ENCODE peak calls at places on chromosomes 3 and 15, in seven cellular contexts. One of them, this sample, is unnamed.

GRCh38 chr3:147977001-147977400 is 567.8 kb downstream of the ZIC1 start:
- DNase-seq in tibial nerve: no peak
- DNase-seq in vagina: no peak
- DNase-seq in ovary: no peak
- DNase-seq in right lobe of liver: no peak
- DNase-seq in body of pancreas: no peak
- DNase-seq in adrenal gland: no peak
- DNase-seq in this sample: no peak

GRCh38 chr3:96900600-96900999 is 86.2 kb downstream of the EPHA6 start:
- DNase-seq in tibial nerve: no peak
- DNase-seq in adrenal gland: no peak
- DNase-seq in ovary: no peak
- DNase-seq in body of pancreas: no peak
- DNase-seq in vagina: no peak
- DNase-seq in right lobe of liver: no peak
- DNase-seq in this sample: no peak

GRCh38 chr15:97976766-97977503 is 16.4 kb downstream of the ARRDC4 start:
- DNase-seq in body of pancreas: no peak
- DNase-seq in adrenal gland: no peak
- DNase-seq in tibial nerve: no peak
- DNase-seq in ovary: no peak
- DNase-seq in vagina: no peak
- DNase-seq in right lobe of liver: no peak
- DNase-seq in this sample: no peak

GRCh38 chr15:41169784-41170183 is 53.7 kb upstream of the INO80 start:
- DNase-seq in adrenal gland: peak; percentile 21
- DNase-seq in vagina: no peak
- DNase-seq in right lobe of liver: no peak
- DNase-seq in tibial nerve: no peak
- DNase-seq in ovary: no peak
- DNase-seq in body of pancreas: no peak
- DNase-seq in this sample: no peak

GRCh38 chr15:60843482-60843881 is 364.5 kb upstream of the ICE2 start:
- DNase-seq in body of pancreas: no peak
- DNase-seq in right lobe of liver: no peak
- DNase-seq in adrenal gland: peak; percentile 66
- DNase-seq in vagina: no peak
- DNase-seq in tibial nerve: no peak
- DNase-seq in ovary: no peak
- DNase-seq in this sample: no peak

GRCh38 chr3:184785856-184786255 is 26.1 kb upstream of the VPS8 start:
- DNase-seq in ovary: no peak
- DNase-seq in tibial nerve: no peak
- DNase-seq in body of pancreas: no peak
- DNase-seq in vagina: no peak
- DNase-seq in adrenal gland: no peak
- DNase-seq in right lobe of liver: no peak
- DNase-seq in this sample: no peak

GRCh38 chr3:137962251-137962650 is 47.7 kb upstream of the CLDN18 start:
- DNase-seq in vagina: no peak
- DNase-seq in ovary: no peak
- DNase-seq in right lobe of liver: no peak
- DNase-seq in adrenal gland: no peak
- DNase-seq in tibial nerve: no peak
- DNase-seq in body of pancreas: no peak
- DNase-seq in this sample: no peak

GRCh38 chr3:175208316-175208715 is 349.2 kb downstream of the NAALADL2 start:
- DNase-seq in ovary: no peak
- DNase-seq in right lobe of liver: no peak
- DNase-seq in vagina: no peak
- DNase-seq in adrenal gland: no peak
- DNase-seq in tibial nerve: no peak
- DNase-seq in body of pancreas: no peak
- DNase-seq in this sample: no peak

GRCh38 chr3:188160751-188161150 is 6.8 kb downstream of the LPP start:
- DNase-seq in tibial nerve: no peak
- DNase-seq in body of pancreas: no peak
- DNase-seq in ovary: no peak
- DNase-seq in right lobe of liver: no peak
- DNase-seq in adrenal gland: no peak
- DNase-seq in vagina: no peak
- DNase-seq in this sample: no peak

GRCh38 chr15:96331141-96331941 is 841 bp downstream of the NR2F2 start:
- DNase-seq in vagina: no peak
- DNase-seq in adrenal gland: no peak
- DNase-seq in body of pancreas: peak; percentile 46
- DNase-seq in right lobe of liver: peak; percentile 59
- DNase-seq in tibial nerve: peak; percentile 5
- DNase-seq in ovary: peak; percentile 56
- DNase-seq in this sample: no peak

GRCh38 chr3:105827959-105828358 is 40.9 kb downstream of the CBLB start:
- DNase-seq in tibial nerve: no peak
- DNase-seq in body of pancreas: no peak
- DNase-seq in vagina: no peak
- DNase-seq in right lobe of liver: no peak
- DNase-seq in ovary: peak; percentile 42
- DNase-seq in adrenal gland: peak; percentile 74
- DNase-seq in this sample: no peak

GRCh38 chr3:11764931-11765363 is 81.7 kb downstream of the TAMM41 start:
- DNase-seq in vagina: no peak
- DNase-seq in right lobe of liver: no peak
- DNase-seq in body of pancreas: no peak
- DNase-seq in adrenal gland: no peak
- DNase-seq in tibial nerve: no peak
- DNase-seq in ovary: no peak
- DNase-seq in this sample: no peak

GRCh38 chr3:128549283-128550112 is 56.5 kb upstream of the GATA2 start:
- DNase-seq in tibial nerve: no peak
- DNase-seq in body of pancreas: no peak
- DNase-seq in vagina: no peak
- DNase-seq in adrenal gland: peak; percentile 62
- DNase-seq in right lobe of liver: peak; percentile 60
- DNase-seq in ovary: peak; percentile 60
- DNase-seq in this sample: peak; percentile 29

GRCh38 chr3:127746400-127747057 is 73.8 kb downstream of the ABTB1 start:
- DNase-seq in adrenal gland: no peak
- DNase-seq in tibial nerve: no peak
- DNase-seq in right lobe of liver: no peak
- DNase-seq in vagina: no peak
- DNase-seq in body of pancreas: no peak
- DNase-seq in ovary: no peak
- DNase-seq in this sample: no peak

GRCh38 chr3:50503504-50503903 is at the start of gene CACNA2D2:
- DNase-seq in vagina: no peak
- DNase-seq in adrenal gland: peak; percentile 27
- DNase-seq in ovary: peak; percentile 87
- DNase-seq in tibial nerve: peak; percentile 11
- DNase-seq in right lobe of liver: peak; percentile 61
- DNase-seq in body of pancreas: peak; percentile 81
- DNase-seq in this sample: peak; percentile 82
- TF ChIP-seq POLR2A in vagina: no peak
- TF ChIP-seq POLR2A in adrenal gland: no peak
- TF ChIP-seq POLR2A in ovary: peak; percentile 23
- TF ChIP-seq POLR2A in tibial nerve: no peak
- TF ChIP-seq POLR2A in right lobe of liver: peak; percentile 29
- TF ChIP-seq POLR2A in body of pancreas: peak; percentile 56
- TF ChIP-seq POLR2A in this sample: no peak

GRCh38 chr15:100264994-100265640 is 76.7 kb downstream of the ADAMTS17 start:
- DNase-seq in adrenal gland: no peak
- DNase-seq in vagina: peak; percentile 80
- DNase-seq in body of pancreas: peak; percentile 78
- DNase-seq in tibial nerve: no peak
- DNase-seq in ovary: no peak
- DNase-seq in right lobe of liver: no peak
- DNase-seq in this sample: peak; percentile 18

GRCh38 chr15:100265641-100266035 is 76.1 kb downstream of the ADAMTS17 start:
- DNase-seq in tibial nerve: no peak
- DNase-seq in ovary: no peak
- DNase-seq in right lobe of liver: no peak
- DNase-seq in body of pancreas: no peak
- DNase-seq in vagina: no peak
- DNase-seq in adrenal gland: no peak
- DNase-seq in this sample: no peak

GRCh38 chr15:100266166-100266565 is 75.6 kb downstream of the ADAMTS17 start:
- DNase-seq in vagina: peak; percentile 65
- DNase-seq in tibial nerve: no peak
- DNase-seq in ovary: no peak
- DNase-seq in body of pancreas: no peak
- DNase-seq in adrenal gland: no peak
- DNase-seq in right lobe of liver: no peak
- DNase-seq in this sample: peak; percentile 11

GRCh38 chr15:100263031-100263430 is 78.7 kb downstream of the ADAMTS17 start:
- DNase-seq in adrenal gland: no peak
- DNase-seq in vagina: peak; percentile 32
- DNase-seq in right lobe of liver: no peak
- DNase-seq in tibial nerve: no peak
- DNase-seq in body of pancreas: no peak
- DNase-seq in ovary: no peak
- DNase-seq in this sample: peak; percentile 7

GRCh38 chr15:100263721-100264455 is 77.9 kb downstream of the ADAMTS17 start:
- DNase-seq in ovary: no peak
- DNase-seq in tibial nerve: no peak
- DNase-seq in vagina: peak; percentile 37
- DNase-seq in body of pancreas: no peak
- DNase-seq in adrenal gland: no peak
- DNase-seq in right lobe of liver: no peak
- DNase-seq in this sample: peak; percentile 17
- H3K9me3 ChIP-seq in ovary: no peaks in the 10 kb centered on the region
- H3K9me3 ChIP-seq in tibial nerve: no peaks in the 10 kb centered on the region
- H3K9me3 ChIP-seq in vagina: no peaks in the 10 kb centered on the region
- H3K9me3 ChIP-seq in body of pancreas: no peaks in the 10 kb centered on the region
- H3K9me3 ChIP-seq in adrenal gland: no peaks in the 10 kb centered on the region
- H3K9me3 ChIP-seq in right lobe of liver: no peaks in the 10 kb centered on the region
- H3K9me3 ChIP-seq in this sample: no peaks in the 10 kb centered on the region

GRCh38 chr3:126498936-126499335 is 18.6 kb downstream of the UROC1 start:
- DNase-seq in adrenal gland: no peak
- DNase-seq in tibial nerve: no peak
- DNase-seq in right lobe of liver: peak; percentile 33
- DNase-seq in ovary: no peak
- DNase-seq in vagina: no peak
- DNase-seq in body of pancreas: no peak
- DNase-seq in this sample: no peak
- TF ChIP-seq CTCF in adrenal gland: no peak
- TF ChIP-seq CTCF in tibial nerve: no peak
- TF ChIP-seq CTCF in right lobe of liver: no peak
- TF ChIP-seq CTCF in ovary: no peak
- TF ChIP-seq CTCF in vagina: no peak
- TF ChIP-seq CTCF in body of pancreas: no peak
- TF ChIP-seq CTCF in this sample: no peak

DNA sequence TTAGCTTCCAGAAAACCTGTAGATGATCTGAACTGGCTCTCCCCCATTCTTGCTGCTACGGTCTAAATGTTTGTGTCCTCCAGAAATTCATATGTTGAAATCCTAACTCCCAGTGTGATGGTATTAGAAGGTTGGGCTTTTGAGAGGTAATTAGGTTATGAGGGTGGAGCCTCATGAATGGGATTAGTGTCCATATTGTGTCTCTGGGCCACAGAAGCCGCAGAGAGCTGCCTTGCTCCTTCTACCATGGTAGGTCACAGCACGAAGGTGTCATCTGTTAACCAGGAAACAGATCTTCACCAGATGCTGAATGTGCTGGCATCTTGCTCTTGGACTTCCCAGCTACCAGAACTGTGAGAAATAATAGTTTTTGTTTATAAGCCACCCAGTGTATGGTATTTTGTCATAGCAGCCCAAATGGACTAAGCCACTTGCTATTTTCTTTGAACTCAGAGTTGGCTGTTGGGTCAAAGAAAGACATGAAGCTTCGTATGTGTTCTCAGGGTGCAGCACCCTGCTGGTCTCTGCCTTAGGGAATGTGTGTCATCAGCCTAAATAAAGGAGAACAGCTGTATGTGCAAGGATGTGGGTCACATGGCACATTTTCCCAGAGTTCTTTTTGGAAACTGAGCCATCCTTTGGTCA is 317.5 kb upstream of the SLCO3A1 start:
- DNase-seq in ovary: no peak
- DNase-seq in right lobe of liver: no peak
- DNase-seq in vagina: peak; percentile 52
- DNase-seq in body of pancreas: no peak
- DNase-seq in tibial nerve: no peak
- DNase-seq in adrenal gland: no peak
- DNase-seq in this sample: no peak
- TF ChIP-seq POLR2A in ovary: no peak
- TF ChIP-seq POLR2A in right lobe of liver: no peak
- TF ChIP-seq POLR2A in vagina: no peak
- TF ChIP-seq POLR2A in body of pancreas: no peak
- TF ChIP-seq POLR2A in tibial nerve: no peak
- TF ChIP-seq POLR2A in adrenal gland: no peak
- TF ChIP-seq POLR2A in this sample: no peak

GRCh38 chr3:26347150-26347549 is 275.4 kb upstream of the LRRC3B start:
- DNase-seq in adrenal gland: no peak
- DNase-seq in ovary: no peak
- DNase-seq in right lobe of liver: no peak
- DNase-seq in tibial nerve: no peak
- DNase-seq in vagina: no peak
- DNase-seq in body of pancreas: no peak
- DNase-seq in this sample: no peak

GRCh38 chr3:26346497-26346896 is 276.1 kb upstream of the LRRC3B start:
- DNase-seq in tibial nerve: no peak
- DNase-seq in adrenal gland: no peak
- DNase-seq in ovary: no peak
- DNase-seq in body of pancreas: no peak
- DNase-seq in right lobe of liver: no peak
- DNase-seq in vagina: no peak
- DNase-seq in this sample: no peak

GRCh38 chr3:26345613-26346012 is 277.0 kb upstream of the LRRC3B start:
- DNase-seq in body of pancreas: no peak
- DNase-seq in ovary: no peak
- DNase-seq in right lobe of liver: no peak
- DNase-seq in adrenal gland: no peak
- DNase-seq in tibial nerve: no peak
- DNase-seq in vagina: no peak
- DNase-seq in this sample: no peak

GRCh38 chr3:26353052-26353451 is 269.5 kb upstream of the LRRC3B start:
- DNase-seq in adrenal gland: no peak
- DNase-seq in ovary: no peak
- DNase-seq in tibial nerve: no peak
- DNase-seq in vagina: no peak
- DNase-seq in body of pancreas: no peak
- DNase-seq in right lobe of liver: no peak
- DNase-seq in this sample: no peak

DNA sequence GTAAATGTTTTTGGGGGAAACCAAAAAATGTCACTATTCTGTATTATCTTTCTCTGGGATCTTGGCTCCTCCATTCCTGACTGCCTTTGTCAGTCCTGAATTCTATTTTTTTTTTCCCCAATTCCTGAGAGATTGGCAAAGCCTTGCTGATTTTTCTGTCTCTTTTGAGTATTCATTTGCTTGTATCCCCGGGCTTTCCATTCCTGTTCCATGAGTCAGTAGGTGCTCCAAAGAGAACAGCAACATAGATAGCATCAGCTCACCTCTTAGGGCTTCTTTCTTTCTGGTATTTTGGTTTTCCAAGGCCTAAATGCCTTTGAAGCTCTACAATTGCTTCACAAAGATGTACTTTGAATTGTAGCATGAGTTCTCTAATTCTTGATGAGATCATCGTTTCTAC is 271.7 kb upstream of the LRRC3B start:
- DNase-seq in body of pancreas: no peak
- DNase-seq in right lobe of liver: no peak
- DNase-seq in vagina: no peak
- DNase-seq in tibial nerve: no peak
- DNase-seq in ovary: no peak
- DNase-seq in adrenal gland: no peak
- DNase-seq in this sample: no peak
- H3K9me3 ChIP-seq in body of pancreas: no peaks in the 10 kb centered on the region
- H3K9me3 ChIP-seq in right lobe of liver: no peaks in the 10 kb centered on the region
- H3K9me3 ChIP-seq in vagina: no peaks in the 10 kb centered on the region
- H3K9me3 ChIP-seq in tibial nerve: no peaks in the 10 kb centered on the region
- H3K9me3 ChIP-seq in ovary: no peaks in the 10 kb centered on the region
- H3K9me3 ChIP-seq in adrenal gland: peaks cover 5% of the 10 kb centered on the region
- H3K9me3 ChIP-seq in this sample: peaks cover 38% of the 10 kb centered on the region

This sample was measured in stomach.